ENCODE peak calls at places on chromosomes 3 and 15, in four cellular contexts. One of them, this sample, is unnamed.
A peak's percentile ranks its signal among the peaks of the same experiment; 100 is the strongest.

GRCh38 chr3:97979610-97980009 is 7.4 kb upstream of the RIOX2 start:
- DNase-seq in stomach: no peak
- DNase-seq in left lung: no peak
- DNase-seq in mammary epithelial cell: no peak
- DNase-seq in this sample: no peak

GRCh38 chr15:101530224-101530958 is 40.9 kb upstream of the PCSK6 start:
- DNase-seq in left lung: no peak
- DNase-seq in stomach: no peak
- DNase-seq in mammary epithelial cell: no peak
- DNase-seq in this sample: no peak

GRCh38 chr3:192570315-192570714 is 157.0 kb downstream of the FGF12 start:
- DNase-seq in mammary epithelial cell: no peak
- DNase-seq in stomach: no peak
- DNase-seq in left lung: no peak
- DNase-seq in this sample: no peak

GRCh38 chr3:124049203-124049748 is 57.4 kb upstream of the ROPN1 start:
- DNase-seq in stomach: no peak
- DNase-seq in mammary epithelial cell: no peak
- DNase-seq in left lung: no peak
- DNase-seq in this sample: no peak

GRCh38 chr15:62895139-62895866 is 147.2 kb upstream of the TPM1 start:
- DNase-seq in left lung: no peak
- DNase-seq in stomach: no peak
- DNase-seq in mammary epithelial cell: peak; percentile 48
- DNase-seq in this sample: no peak

GRCh38 chr15:83446904-83447708 is at the start of gene SH3GL3:
- DNase-seq in mammary epithelial cell: peak; percentile 79
- DNase-seq in stomach: peak; percentile 75
- DNase-seq in left lung: peak; percentile 78
- DNase-seq in this sample: peak; percentile 90

GRCh38 chr3:100709840-100710235 is 544 bp downstream of the TFG start:
- DNase-seq in stomach: no peak
- DNase-seq in mammary epithelial cell: peak; percentile 32
- DNase-seq in left lung: peak; percentile 53
- DNase-seq in this sample: no peak

GRCh38 chr15:39543651-39544050 is 37.2 kb upstream of the THBS1 start:
- DNase-seq in mammary epithelial cell: no peak
- DNase-seq in left lung: no peak
- DNase-seq in stomach: no peak
- DNase-seq in this sample: no peak

GRCh38 chr15:99433026-99433756 is 132.6 kb upstream of the MEF2A start:
- DNase-seq in mammary epithelial cell: peak; percentile 68
- DNase-seq in stomach: no peak
- DNase-seq in left lung: peak; percentile 67
- DNase-seq in this sample: no peak

GRCh38 chr3:13023251-13024055 is 49.8 kb downstream of the IQSEC1 start:
- DNase-seq in stomach: no peak
- DNase-seq in left lung: peak; percentile 31
- DNase-seq in mammary epithelial cell: no peak
- DNase-seq in this sample: no peak

GRCh38 chr3:183626877-183627594 is 8.4 kb upstream of the KLHL24 start:
- DNase-seq in mammary epithelial cell: no peak
- DNase-seq in stomach: no peak
- DNase-seq in left lung: peak; percentile 74
- DNase-seq in this sample: no peak

GRCh38 chr3:151538706-151539403 is 78.0 kb upstream of the IGSF10 start:
- DNase-seq in mammary epithelial cell: no peak
- DNase-seq in stomach: no peak
- DNase-seq in left lung: peak; percentile 40
- DNase-seq in this sample: peak; percentile 63

GRCh38 chr15:77769700-77770099 is 137.0 kb upstream of the LINGO1 start:
- DNase-seq in mammary epithelial cell: no peak
- DNase-seq in stomach: no peak
- DNase-seq in left lung: no peak
- DNase-seq in this sample: no peak

GRCh38 chr3:134651347-134652041 is 672 bp upstream of the KY start:
- DNase-seq in mammary epithelial cell: no peak
- DNase-seq in left lung: peak; percentile 62
- DNase-seq in stomach: peak; percentile 69
- DNase-seq in this sample: no peak

GRCh38 chr3:175397407-175397806 is 538.3 kb downstream of the NAALADL2 start:
- DNase-seq in left lung: no peak
- DNase-seq in stomach: no peak
- DNase-seq in mammary epithelial cell: no peak
- DNase-seq in this sample: no peak

GRCh38 chr3:129058441-129059194 is 2.0 kb upstream of the GP9 start:
- DNase-seq in left lung: no peak
- DNase-seq in stomach: peak; percentile 59
- DNase-seq in mammary epithelial cell: peak; percentile 43
- DNase-seq in this sample: no peak
- H3K27ac ChIP-seq in left lung: no peak overlapping the region
- H3K27ac ChIP-seq in stomach: peak overlapping the region; percentile 60
- H3K27ac ChIP-seq in mammary epithelial cell: no peak overlapping the region
- H3K27ac ChIP-seq in this sample: no peak overlapping the region

GRCh38 chr3:171169866-171170265 is 143.3 kb upstream of the SLC2A2 start:
- DNase-seq in stomach: no peak
- DNase-seq in left lung: no peak
- DNase-seq in mammary epithelial cell: no peak
- DNase-seq in this sample: no peak

GRCh38 chr3:171168551-171168950 is 142.0 kb upstream of the SLC2A2 start:
- DNase-seq in stomach: no peak
- DNase-seq in mammary epithelial cell: no peak
- DNase-seq in left lung: no peak
- DNase-seq in this sample: no peak

GRCh38 chr3:171169443-171169842 is 142.9 kb upstream of the SLC2A2 start:
- DNase-seq in left lung: no peak
- DNase-seq in stomach: no peak
- DNase-seq in mammary epithelial cell: no peak
- DNase-seq in this sample: no peak

GRCh38 chr3:171165986-171166385 is 139.5 kb upstream of the SLC2A2 start:
- DNase-seq in stomach: no peak
- DNase-seq in mammary epithelial cell: no peak
- DNase-seq in left lung: no peak
- DNase-seq in this sample: no peak

DNA sequence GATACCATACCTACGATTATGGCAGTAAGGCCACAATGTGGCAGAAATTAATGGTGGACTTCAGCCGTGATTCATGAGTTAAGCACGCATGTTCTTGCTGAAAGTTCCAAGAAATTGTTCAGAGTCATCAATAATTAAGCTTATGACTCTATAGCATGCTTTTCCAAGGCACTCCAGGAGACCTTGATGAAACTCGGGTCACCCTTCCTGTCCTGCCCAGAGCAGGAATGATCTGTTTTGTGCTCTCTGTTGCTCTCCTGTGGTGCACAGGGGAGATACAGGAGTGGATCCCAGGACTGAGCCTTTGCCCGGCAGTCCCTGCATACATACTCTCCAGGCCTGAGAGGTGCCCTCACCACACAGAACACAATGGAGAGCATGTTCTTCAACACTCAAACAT is 141.6 kb upstream of the SLC2A2 start:
- DNase-seq in stomach: no peak
- DNase-seq in left lung: no peak
- DNase-seq in mammary epithelial cell: no peak
- DNase-seq in this sample: no peak
- TF ChIP-seq CTCF in stomach: no peak
- TF ChIP-seq CTCF in left lung: no peak
- TF ChIP-seq CTCF in mammary epithelial cell: peak; percentile 54
- TF ChIP-seq CTCF in this sample: no peak

DNA sequence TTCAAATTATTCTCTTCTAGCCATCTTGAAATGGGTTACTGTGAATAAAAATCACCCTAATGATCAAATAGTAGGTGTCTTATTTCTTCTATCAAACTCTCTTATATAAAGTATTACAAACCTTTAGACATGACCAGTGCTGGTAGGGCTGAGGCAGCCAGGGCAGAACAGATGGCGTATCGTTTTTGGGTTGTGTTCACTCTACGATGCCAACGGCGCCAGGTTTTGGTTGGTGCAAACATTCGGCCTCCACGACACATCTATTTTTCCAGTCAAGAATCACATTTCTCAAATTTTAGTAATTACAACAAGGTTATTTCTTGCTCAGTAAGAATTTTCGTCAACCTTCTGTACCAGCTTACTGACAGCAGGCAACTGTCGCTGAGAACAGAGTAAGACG is 2.2 kb downstream of the RPL4 start:
- DNase-seq in mammary epithelial cell: no peak
- DNase-seq in stomach: no peak
- DNase-seq in left lung: no peak
- DNase-seq in this sample: no peak
- H3K4me1 ChIP-seq in mammary epithelial cell: peaks cover 13% of the 10 kb centered on the region
- H3K4me1 ChIP-seq in stomach: peaks cover 38% of the 10 kb centered on the region
- H3K4me1 ChIP-seq in left lung: peaks cover 13% of the 10 kb centered on the region
- H3K4me1 ChIP-seq in this sample: peaks cover 25% of the 10 kb centered on the region

GRCh38 chr3:194330160-194330559 is 21.0 kb downstream of the CPN2 start:
- DNase-seq in stomach: no peak
- DNase-seq in mammary epithelial cell: no peak
- DNase-seq in left lung: no peak
- DNase-seq in this sample: no peak
- H3K27ac ChIP-seq in stomach: no peak overlapping the region
- H3K27ac ChIP-seq in mammary epithelial cell: peak overlapping the region; percentile 76
- H3K27ac ChIP-seq in left lung: no peak overlapping the region
- H3K27ac ChIP-seq in this sample: no peak overlapping the region

GRCh38 chr3:117444175-117444574 is 734.6 kb downstream of the TUSC7 start:
- DNase-seq in mammary epithelial cell: no peak
- DNase-seq in left lung: no peak
- DNase-seq in stomach: no peak
- DNase-seq in this sample: no peak
- TF ChIP-seq CTCF in mammary epithelial cell: no peak
- TF ChIP-seq CTCF in left lung: no peak
- TF ChIP-seq CTCF in stomach: no peak
- TF ChIP-seq CTCF in this sample: no peak